ENCODE peak calls at places on chromosomes 13 and 19, in five cellular contexts. J, O, R, T and W are unnamed samples.

GRCh38 chr13:109224033-109224432 is 562.4 kb downstream of the IRS2 start:
- DNase-seq in T (no peak), R (no peak), J (no peak), O (no peak), W (no peak)

GRCh38 chr13:59086147-59086546 is 1077.6 kb downstream of the DIAPH3 start:
- DNase-seq in J (no peak), R (peak; percentile 16), O (no peak), T (no peak), W (no peak)

GRCh38 chr13:45367358-45367757 is 26.4 kb upstream of the TPT1 start:
- DNase-seq in J (peak; percentile 86), T (peak; percentile 59), O (peak; percentile 70), R (peak; percentile 73), W (peak; percentile 81)

GRCh38 chr13:112118451-112119064 is 51.6 kb downstream of the SOX1 start:
- DNase-seq in O (no peak), R (no peak), J (no peak), T (no peak), W (no peak)

GRCh38 chr13:84609716-84610115 is 727.4 kb upstream of the SLITRK1 start:
- DNase-seq in R (no peak), T (no peak), J (no peak), O (no peak), W (peak; percentile 88)

GRCh38 chr13:23985846-23986245 is 88.5 kb upstream of the C1QTNF9B start:
- DNase-seq in R (no peak), O (no peak), T (no peak), J (no peak), W (no peak)

GRCh38 chr13:85665286-85665685 is 133.9 kb downstream of the SLITRK6 start:
- DNase-seq in O (no peak), J (no peak), T (no peak), R (no peak), W (no peak)

GRCh38 chr13:77896536-77896935 is 22.1 kb downstream of the EDNRB start:
- DNase-seq in J (peak; percentile 21), T (no peak), R (peak; percentile 93), O (no peak), W (no peak)

GRCh38 chr13:40694426-40694825 is 28.0 kb upstream of the FOXO1 start:
- DNase-seq in R (no peak), T (no peak), O (no peak), J (no peak), W (no peak)

GRCh38 chr19:13002389-13002898 is 7.2 kb downstream of the NFIX start:
- DNase-seq in T (no peak), O (no peak), R (no peak), J (no peak), W (no peak)

GRCh38 chr19:30311911-30312310 is 60.3 kb upstream of the ZNF536 start:
- DNase-seq in T (no peak), O (no peak), R (no peak), J (no peak), W (no peak)

GRCh38 chr13:110108348-110109139 is 198.4 kb downstream of the COL4A1 start:
- DNase-seq in O (peak; percentile 73), R (peak; percentile 94), T (peak; percentile 80), J (peak; percentile 57), W (no peak)

GRCh38 chr13:44414771-44415170 is 41.1 kb downstream of the SERP2 start:
- DNase-seq in O (no peak), T (no peak), R (no peak), J (no peak), W (no peak)

GRCh38 chr19:964761-965694 is 19.1 kb upstream of the WDR18 start:
- DNase-seq in R (no peak), J (no peak), T (no peak), O (no peak), W (no peak)

GRCh38 chr13:49635599-49636433 is 7.5 kb downstream of the ARL11 start:
- DNase-seq in O (no peak), R (peak; percentile 77), J (no peak), T (no peak), W (no peak)

GRCh38 chr19:45315304-45315703 is 7.4 kb downstream of the CKM start:
- DNase-seq in R (no peak), O (no peak), T (no peak), J (no peak), W (no peak)

GRCh38 chr13:97133955-97134354 is 88.2 kb upstream of the MBNL2 start:
- DNase-seq in O (no peak), J (no peak), R (no peak), T (no peak), W (no peak)

GRCh38 chr13:94419304-94419943 is 60.1 kb downstream of the DCT start:
- DNase-seq in T (no peak), J (no peak), R (peak; percentile 61), O (no peak), W (no peak)

GRCh38 chr13:33355470-33355869 is 69.9 kb upstream of the STARD13 start:
- DNase-seq in R (peak; percentile 82), T (peak; percentile 37), O (no peak), J (peak; percentile 45), W (no peak)

GRCh38 chr19:49880162-49880869 is 2.8 kb downstream of the TBC1D17 start:
- DNase-seq in T (no peak), R (no peak), O (peak; percentile 46), J (no peak), W (no peak)

GRCh38 chr19:28727133-28727834 is 485.7 kb downstream of the UQCRFS1 start:
- DNase-seq in T (no peak), J (no peak), O (no peak), R (peak; percentile 27), W (no peak)

GRCh38 chr19:28731113-28731512 is 481.8 kb downstream of the UQCRFS1 start:
- DNase-seq in O (no peak), T (no peak), J (no peak), R (no peak), W (no peak)

GRCh38 chr19:28726533-28726932 is 486.4 kb downstream of the UQCRFS1 start:
- DNase-seq in J (no peak), R (no peak), O (no peak), T (no peak), W (no peak)

GRCh38 chr19:28731577-28731976 is 481.4 kb downstream of the UQCRFS1 start:
- DNase-seq in T (no peak), J (no peak), O (no peak), R (no peak), W (no peak)

GRCh38 chr19:28727835-28728159 is 485.2 kb downstream of the UQCRFS1 start:
- DNase-seq in T (no peak), O (no peak), J (no peak), R (no peak), W (no peak)
- H3K4me3 ChIP-seq in T (no peak overlapping the region), O (no peak overlapping the region), J (no peak overlapping the region), R (peak overlapping the region; percentile 26), W (peak overlapping the region; percentile 55)

DNA sequence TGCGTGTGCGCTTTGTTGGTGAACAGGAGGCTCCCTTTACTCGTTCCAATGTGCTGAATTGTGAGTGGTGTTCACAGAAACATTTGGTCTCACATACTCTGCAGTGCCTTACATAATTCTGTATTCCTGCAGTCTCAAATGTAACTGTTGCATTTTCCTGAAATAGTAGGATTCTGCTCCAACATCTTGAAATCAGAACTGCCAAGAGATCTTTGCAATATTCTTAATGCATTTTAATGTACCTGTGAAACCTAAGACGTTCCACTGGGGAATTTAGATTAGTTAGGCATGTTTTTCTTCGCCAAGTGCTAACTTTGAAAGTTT is 166.5 kb downstream of the SLC7A1 start:
- DNase-seq in O (no peak), T (no peak), R (no peak), J (no peak), W (no peak)
- H3K4me3 ChIP-seq in O (peak overlapping the region; percentile 33), T (peak overlapping the region; percentile 42), R (no peak overlapping the region), J (no peak overlapping the region), W (no peak overlapping the region)

DNA sequence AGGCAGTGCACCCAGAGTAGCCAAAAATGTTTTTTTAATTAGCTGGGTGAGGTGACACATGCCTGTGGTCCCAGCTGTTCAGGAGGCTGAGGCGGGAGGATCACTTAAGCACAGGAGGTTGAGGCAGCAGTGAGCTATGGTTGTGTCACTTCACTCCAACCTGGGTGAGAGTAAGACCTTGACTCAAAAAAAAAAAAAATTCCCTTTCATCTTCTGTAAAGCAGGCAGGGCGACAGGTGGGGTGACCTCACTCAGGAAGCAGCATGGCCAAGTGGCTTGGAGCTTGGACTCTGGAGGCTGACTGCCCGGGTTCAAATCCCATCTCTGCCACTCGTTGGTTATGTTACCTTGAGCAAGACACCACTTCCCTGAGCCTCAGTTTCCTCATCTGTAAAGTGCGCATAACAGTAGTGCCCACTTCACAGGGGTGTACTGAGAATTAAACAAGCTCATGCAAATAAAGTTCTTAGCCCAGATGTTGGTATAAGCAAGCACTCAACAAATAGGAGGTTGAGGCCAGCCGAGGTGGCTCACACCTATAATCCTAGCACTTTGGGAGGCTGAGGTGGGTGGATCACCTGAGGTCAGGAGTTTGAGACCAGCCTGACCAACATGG is 48.3 kb downstream of the MAP4K1 start:
- DNase-seq in T (no peak), J (no peak), R (no peak), O (no peak), W (no peak)
- H3K4me3 ChIP-seq in T (no peak overlapping the region), J (no peak overlapping the region), R (no peak overlapping the region), O (no peak overlapping the region), W (no peak overlapping the region)

DNA sequence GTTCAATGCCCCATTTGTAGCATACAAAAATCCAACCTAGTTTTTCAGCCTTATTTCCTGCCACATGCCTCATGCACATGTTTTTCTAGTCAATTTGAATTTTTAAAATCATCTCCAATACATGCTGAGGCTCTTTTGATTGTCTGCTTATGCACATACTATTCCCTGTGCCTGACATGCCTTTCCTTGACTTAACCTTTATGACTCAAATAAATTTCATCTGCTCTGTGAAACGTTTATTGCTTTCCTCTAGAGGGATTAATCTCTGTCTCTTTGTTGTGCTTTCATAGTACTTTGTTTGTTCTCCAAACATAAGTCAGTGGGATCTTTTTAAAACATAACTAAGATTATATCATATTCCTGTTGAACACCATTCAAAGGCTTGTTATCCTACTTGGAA is 346.7 kb downstream of the FGF14 start:
- DNase-seq in O (no peak), J (no peak), T (no peak), R (no peak), W (no peak)
- H3K4me3 ChIP-seq in O (no peak overlapping the region), J (no peak overlapping the region), T (no peak overlapping the region), R (no peak overlapping the region), W (no peak overlapping the region)

GRCh38 chr19:47430041-47430802 is 10.9 kb upstream of the MEIS3 start:
- DNase-seq in T (no peak), O (peak; percentile 71), R (peak; percentile 64), J (no peak), W (no peak)

GRCh38 chr19:47427241-47428176 is 8.2 kb upstream of the MEIS3 start:
- DNase-seq in O (peak; percentile 69), T (no peak), R (peak; percentile 58), J (no peak), W (no peak)

GRCh38 chr19:47429140-47429793 is 9.9 kb upstream of the MEIS3 start:
- DNase-seq in R (no peak), T (no peak), O (no peak), J (no peak), W (no peak)

GRCh38 chr19:47432091-47432490 is 12.8 kb upstream of the MEIS3 start:
- DNase-seq in R (no peak), J (no peak), T (no peak), O (no peak), W (no peak)

GRCh38 chr19:47428177-47428894 is 9.0 kb upstream of the MEIS3 start:
- DNase-seq in R (peak; percentile 99), O (peak; percentile 86), T (peak; percentile 70), J (peak; percentile 77), W (peak; percentile 37)
- H3K4me3 ChIP-seq in R (peak overlapping the region; percentile 22), O (no peak overlapping the region), T (no peak overlapping the region), J (no peak overlapping the region), W (peak overlapping the region; percentile 28)

GRCh38 chr19:43351998-43352746 is 1.3 kb upstream of the CD177 start:
- DNase-seq in T (no peak), J (no peak), R (no peak), O (no peak), W (no peak)

GRCh38 chr19:43354305-43354627 is 780 bp downstream of the CD177 start:
- DNase-seq in T (no peak), O (no peak), R (no peak), J (no peak), W (no peak)

GRCh38 chr19:43353606-43354304 is at the start of gene CD177:
- DNase-seq in J (no peak), O (no peak), T (no peak), R (no peak), W (no peak)
- H3K4me3 ChIP-seq in J (no peak within 1 kb of the TSS), O (no peak within 1 kb of the TSS), T (no peak within 1 kb of the TSS), R (no peak within 1 kb of the TSS), W (no peak within 1 kb of the TSS)